ENCODE peak calls at places on chromosome 2, in eight cellular contexts. E is WTC11; M is activated CD8-positive, alpha-beta T cell treated with anti-CD3 and anti-CD28 coated beads for 36 hours; B is neural crest cell; C is fibroblast of mammary gland; S is GM12864; V is fibroblast of pulmonary artery; O is mesothelial cell of epicardium. K is an unnamed sample.

GRCh38 chr2:159026170-159026569 is 57.7 kb downstream of the TANC1 start:
- DNase-seq in E (no peak), M (no peak), B (no peak), C (peak), S (no peak), V (no peak), O (no peak), K (no peak)

GRCh38 chr2:26251893-26252292 is 7.2 kb downstream of the HADHB start:
- DNase-seq in E (no peak), M (no peak), B (no peak), C (peak), S (no peak), V (peak), O (no peak), K (no peak)

GRCh38 chr2:103005386-103005785 is 243.6 kb downstream of the TMEM182 start:
- DNase-seq in E (no peak), M (no peak), B (no peak), C (no peak), S (no peak), V (no peak), O (no peak), K (no peak)

GRCh38 chr2:223414646-223415045 is 187.5 kb downstream of the SCG2 start:
- DNase-seq in E (no peak), M (no peak), B (no peak), C (peak), S (no peak), V (peak), O (no peak), K (no peak)

GRCh38 chr2:233413529-233414272 is 59.4 kb downstream of the DGKD start:
- DNase-seq in E (no peak), M (peak), B (no peak), C (peak), S (no peak), V (peak), O (no peak), K (no peak)

GRCh38 chr2:190537765-190538164 is 3.2 kb upstream of the NEMP2 start:
- DNase-seq in E (no peak), M (no peak), B (no peak), C (no peak), S (no peak), V (peak), O (no peak), K (no peak)

GRCh38 chr2:121210691-121211090 is 74.3 kb downstream of the TFCP2L1 start:
- DNase-seq in E (no peak), M (no peak), B (no peak), C (no peak), S (no peak), V (no peak), O (no peak), K (no peak)

GRCh38 chr2:130355181-130355577 is 677 bp upstream of the PTPN18 start:
- DNase-seq in E (no peak), M (no peak), B (no peak), C (no peak), S (no peak), V (no peak), O (no peak), K (no peak)

GRCh38 chr2:64143154-64144056 is 815 bp downstream of the PELI1 start:
- DNase-seq in E (peak), M (peak), B (no peak), C (peak), S (no peak), V (peak), O (peak), K (peak)

GRCh38 chr2:71477231-71477681 is 23.9 kb downstream of the DYSF start:
- DNase-seq in E (no peak), M (no peak), B (no peak), C (peak), S (no peak), V (peak), O (no peak), K (no peak)

GRCh38 chr2:12636837-12637581 is 79.7 kb upstream of the TRIB2 start:
- DNase-seq in E (no peak), M (no peak), B (no peak), C (no peak), S (no peak), V (peak), O (no peak), K (no peak)

GRCh38 chr2:64130333-64130732 is 13.9 kb downstream of the PELI1 start:
- DNase-seq in E (no peak), M (no peak), B (no peak), C (no peak), S (no peak), V (no peak), O (no peak), K (no peak)

GRCh38 chr2:218259099-218259921 is 1.5 kb upstream of the GPBAR1 start:
- DNase-seq in E (no peak), M (no peak), B (no peak), C (peak), S (no peak), V (peak), O (no peak), K (no peak)

GRCh38 chr2:150478206-150478974 is 9.1 kb downstream of the RND3 start:
- DNase-seq in E (no peak), M (no peak), B (no peak), C (no peak), S (no peak), V (no peak), O (no peak), K (no peak)

GRCh38 chr2:20487392-20488135 is 40.7 kb downstream of the RHOB start:
- DNase-seq in E (peak), M (no peak), B (peak), C (no peak), S (no peak), V (no peak), O (no peak), K (no peak)

GRCh38 chr2:19801367-19802087 is 100.3 kb downstream of the TTC32 start:
- DNase-seq in E (no peak), M (no peak), B (no peak), C (peak), S (no peak), V (peak), O (no peak), K (no peak)

GRCh38 chr2:62554440-62554839 is 48.4 kb upstream of the TMEM17 start:
- DNase-seq in E (no peak), M (no peak), B (no peak), C (no peak), S (no peak), V (no peak), O (no peak), K (no peak)

GRCh38 chr2:96470089-96470488 is 35.1 kb downstream of the NEURL3 start:
- DNase-seq in E (no peak), M (no peak), B (no peak), C (no peak), S (no peak), V (no peak), O (no peak), K (no peak)

GRCh38 chr2:148616696-148617095 is 27.9 kb upstream of the EPC2 start:
- DNase-seq in E (no peak), M (no peak), B (no peak), C (no peak), S (no peak), V (no peak), O (no peak), K (no peak)

GRCh38 chr2:6309415-6310185 is 556.1 kb downstream of the CMPK2 start:
- DNase-seq in E (no peak), M (no peak), B (no peak), C (no peak), S (peak), V (no peak), O (no peak), K (peak)

GRCh38 chr2:233832869-233833812 is 21.2 kb downstream of the HJURP start:
- DNase-seq in E (peak), M (no peak), B (peak), C (peak), S (no peak), V (peak), O (no peak), K (no peak)

GRCh38 chr2:235827585-235827992 is 333.7 kb downstream of the AGAP1 start:
- DNase-seq in E (no peak), M (no peak), B (no peak), C (peak), S (no peak), V (peak), O (no peak), K (no peak)

GRCh38 chr2:143333847-143334246 is 204.6 kb downstream of the ARHGAP15 start:
- DNase-seq in E (no peak), M (no peak), B (no peak), C (no peak), S (no peak), V (no peak), O (no peak), K (no peak)

GRCh38 chr2:207283356-207283755 is 117.6 kb upstream of the KLF7 start:
- DNase-seq in E (no peak), M (peak), B (no peak), C (peak), S (no peak), V (peak), O (no peak), K (no peak)
- TF ChIP-seq CTCF in E (no peak), M (no peak), B (no peak), C (peak), S (no peak), V (peak), O (no peak), K (peak)

GRCh38 chr2:33205693-33206434 is 259.1 kb downstream of the LTBP1 start:
- DNase-seq in E (no peak), M (no peak), B (no peak), C (no peak), S (peak), V (no peak), O (no peak), K (peak)
- TF ChIP-seq CTCF in E (no peak), M (no peak), B (no peak), C (no peak), S (no peak), V (no peak), O (no peak), K (no peak)

GRCh38 chr2:2226326-2226725 is 104.7 kb downstream of the MYT1L start:
- DNase-seq in E (no peak), M (no peak), B (no peak), C (no peak), S (no peak), V (no peak), O (no peak), K (no peak)

GRCh38 chr2:2233171-2233826 is 97.8 kb downstream of the MYT1L start:
- DNase-seq in E (no peak), M (no peak), B (no peak), C (no peak), S (no peak), V (no peak), O (no peak), K (no peak)

GRCh38 chr2:2232167-2232566 is 98.9 kb downstream of the MYT1L start:
- DNase-seq in E (no peak), M (no peak), B (no peak), C (no peak), S (no peak), V (no peak), O (no peak), K (no peak)

GRCh38 chr2:2234398-2234797 is 96.7 kb downstream of the MYT1L start:
- DNase-seq in E (no peak), M (no peak), B (no peak), C (no peak), S (no peak), V (no peak), O (no peak), K (no peak)

GRCh38 chr2:2229898-2230817 is 100.9 kb downstream of the MYT1L start:
- DNase-seq in E (no peak), M (no peak), B (no peak), C (no peak), S (no peak), V (no peak), O (no peak), K (no peak)
- TF ChIP-seq CTCF in E (no peak), M (no peak), B (peak), C (no peak), S (no peak), V (no peak), O (no peak), K (no peak)

GRCh38 chr2:240014327-240014726 is 10.8 kb downstream of the NDUFA10 start:
- DNase-seq in E (no peak), M (no peak), B (no peak), C (no peak), S (no peak), V (no peak), O (no peak), K (no peak)

GRCh38 chr2:240018071-240018750 is 6.9 kb downstream of the NDUFA10 start:
- DNase-seq in E (no peak), M (no peak), B (no peak), C (no peak), S (no peak), V (no peak), O (no peak), K (no peak)

DNA sequence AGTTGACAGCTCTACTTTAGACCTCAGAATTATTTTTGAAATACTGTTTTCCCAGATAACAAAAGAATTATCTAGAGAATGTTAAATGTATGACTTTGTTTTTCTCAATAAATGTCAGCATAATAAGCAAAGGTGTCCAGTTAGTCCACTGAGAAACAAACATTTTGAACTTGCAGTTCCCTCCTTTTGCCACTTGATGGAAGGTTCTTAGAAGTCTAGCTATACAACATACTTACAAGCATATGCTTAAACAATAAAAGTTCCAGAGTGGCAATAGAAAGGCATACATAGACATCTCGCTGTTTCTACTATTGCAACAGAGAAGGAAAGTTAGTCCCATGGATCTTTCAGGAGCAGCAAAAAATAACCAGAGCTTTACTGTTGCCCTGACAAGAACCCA is 11.8 kb downstream of the NDUFA10 start:
- DNase-seq in E (no peak), M (no peak), B (no peak), C (peak), S (no peak), V (peak), O (no peak), K (no peak)
- TF ChIP-seq CTCF in E (no peak), M (no peak), B (peak), C (peak), S (peak), V (peak), O (peak), K (no peak)

GRCh38 chr2:101830555-101830954 is 133.0 kb downstream of the MAP4K4 start:
- DNase-seq in E (no peak), M (peak), B (no peak), C (peak), S (peak), V (peak), O (no peak), K (no peak)

GRCh38 chr2:101830146-101830545 is 132.6 kb downstream of the MAP4K4 start:
- DNase-seq in E (no peak), M (no peak), B (no peak), C (no peak), S (no peak), V (no peak), O (no peak), K (no peak)

GRCh38 chr2:101831351-101831865 is 133.9 kb downstream of the MAP4K4 start:
- DNase-seq in E (peak), M (peak), B (peak), C (peak), S (peak), V (peak), O (no peak), K (peak)

GRCh38 chr2:101833890-101834523 is 136.5 kb downstream of the MAP4K4 start:
- DNase-seq in E (no peak), M (no peak), B (no peak), C (no peak), S (no peak), V (no peak), O (no peak), K (no peak)

GRCh38 chr2:101832114-101832513 is 134.6 kb downstream of the MAP4K4 start:
- DNase-seq in E (no peak), M (no peak), B (no peak), C (no peak), S (no peak), V (no peak), O (no peak), K (no peak)
- TF ChIP-seq CTCF in E (no peak), M (peak), B (peak), C (peak), S (no peak), V (peak), O (peak), K (no peak)

DNA sequence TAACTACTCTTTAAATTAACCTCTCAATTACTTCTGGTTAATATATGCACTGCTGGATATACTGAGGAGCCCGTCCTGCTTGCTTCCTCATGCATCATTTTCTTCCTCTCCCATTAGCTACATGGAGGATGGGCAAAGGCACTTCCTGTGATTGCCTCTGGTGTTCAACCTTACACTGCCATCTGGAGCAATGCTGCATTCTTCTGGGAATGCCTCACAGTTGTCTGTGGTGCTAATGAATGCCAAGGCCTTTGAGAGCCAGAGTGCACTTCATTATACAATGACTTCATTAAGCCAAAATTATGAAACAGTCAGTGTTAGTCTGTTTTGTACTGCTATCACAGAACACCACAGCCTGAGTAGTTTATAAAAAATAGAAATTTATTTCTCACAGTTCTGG is 134.8 kb upstream of the DOCK10 start:
- DNase-seq in E (no peak), M (peak), B (no peak), C (peak), S (no peak), V (peak), O (no peak), K (no peak)
- TF ChIP-seq CTCF in E (no peak), M (no peak), B (no peak), C (no peak), S (no peak), V (no peak), O (no peak), K (no peak)

GRCh38 chr2:117973498-117974082 is 40.3 kb downstream of the CCDC93 start:
- DNase-seq in E (no peak), M (no peak), B (no peak), C (no peak), S (no peak), V (no peak), O (no peak), K (no peak)

GRCh38 chr2:117972466-117973123 is 41.3 kb downstream of the CCDC93 start:
- DNase-seq in E (no peak), M (no peak), B (no peak), C (no peak), S (no peak), V (peak), O (no peak), K (no peak)

GRCh38 chr2:117963446-117963845 is 50.4 kb downstream of the CCDC93 start:
- DNase-seq in E (no peak), M (no peak), B (no peak), C (no peak), S (no peak), V (no peak), O (no peak), K (no peak)

GRCh38 chr2:117967981-117968723 is 45.7 kb downstream of the CCDC93 start:
- DNase-seq in E (no peak), M (no peak), B (no peak), C (no peak), S (no peak), V (no peak), O (no peak), K (no peak)

DNA sequence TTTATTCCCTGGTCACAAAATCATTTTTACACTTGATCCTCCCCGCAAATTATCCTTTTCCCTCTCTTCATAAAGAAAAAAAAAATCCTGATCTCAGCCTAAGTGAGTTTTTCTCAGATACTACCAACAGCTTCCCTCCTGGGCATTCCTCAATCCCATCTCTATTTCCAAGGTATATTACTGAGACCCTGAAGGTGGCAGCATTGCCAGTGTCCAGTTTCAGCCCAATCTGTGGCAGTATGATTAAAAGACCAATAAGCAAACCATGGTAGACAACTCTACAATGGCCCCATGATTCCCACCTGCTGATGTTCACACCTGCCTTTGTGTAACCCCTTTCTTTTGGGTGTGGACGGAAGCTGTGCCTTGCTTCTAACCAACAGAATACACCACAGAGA is 45.1 kb downstream of the CCDC93 start:
- DNase-seq in E (no peak), M (no peak), B (no peak), C (no peak), S (no peak), V (no peak), O (no peak), K (no peak)
- TF ChIP-seq CTCF in E (no peak), M (no peak), B (no peak), C (peak), S (no peak), V (peak), O (no peak), K (no peak)

GRCh38 chr2:227479865-227480475 is 8.0 kb downstream of the AGFG1 start:
- DNase-seq in E (no peak), M (no peak), B (no peak), C (peak), S (no peak), V (peak), O (no peak), K (peak)
- TF ChIP-seq CTCF in E (no peak), M (peak), B (peak), C (peak), S (peak), V (peak), O (no peak), K (peak)

GRCh38 chr2:39913648-39914456 is 134.8 kb upstream of the THUMPD2 start:
- DNase-seq in E (no peak), M (no peak), B (no peak), C (peak), S (peak), V (peak), O (no peak), K (peak)
- TF ChIP-seq CTCF in E (peak), M (peak), B (peak), C (peak), S (peak), V (peak), O (peak), K (peak)

DNA sequence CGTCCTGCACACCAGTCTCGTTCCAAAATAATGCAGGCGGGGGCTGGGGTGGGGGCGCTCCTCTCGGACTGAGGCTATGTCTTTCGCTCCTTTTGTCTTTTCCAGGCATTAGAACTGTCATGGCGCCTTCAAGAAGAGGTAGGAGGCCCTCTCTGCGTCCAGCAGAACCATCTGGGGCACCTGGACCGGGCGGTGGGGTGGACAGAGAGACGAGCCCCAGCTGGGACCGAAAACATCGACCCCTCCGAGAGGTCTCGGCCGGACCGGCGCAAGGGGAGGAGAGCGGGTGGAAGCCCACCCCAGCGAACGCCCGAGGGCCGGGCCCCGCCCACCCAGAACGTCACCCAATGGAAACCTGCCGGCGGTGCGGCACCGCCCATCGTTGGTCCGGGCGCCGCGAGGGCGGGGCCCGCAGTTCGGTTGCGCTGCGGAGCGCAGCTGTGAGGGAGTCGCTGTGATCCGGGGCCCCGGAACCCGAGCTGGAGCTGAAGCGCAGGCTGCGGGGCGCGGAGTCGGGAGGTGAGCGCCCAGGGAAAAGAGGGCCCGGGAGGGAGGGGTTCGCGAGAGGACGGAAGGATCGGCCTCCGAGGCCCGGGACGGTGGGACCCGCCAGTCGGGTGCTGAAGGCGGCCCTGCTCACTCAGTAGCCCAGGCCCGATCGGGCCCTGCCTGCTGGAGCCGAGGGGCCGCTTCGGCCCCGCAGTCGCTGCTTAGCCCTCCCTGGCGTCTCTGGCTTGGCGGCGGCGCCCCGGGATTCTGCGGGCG is at the start of gene NRBP1:
- DNase-seq in E (peak), M (peak), B (peak), C (peak), S (peak), V (peak), O (peak), K (peak)
- TF ChIP-seq CTCF in E (no peak), M (no peak), B (no peak), C (no peak), S (no peak), V (no peak), O (no peak), K (no peak)

K was measured in GM13976.